ENCODE peak calls at places on chromosome 9, in six cellular contexts. K is CD8-positive, alpha-beta memory T cell; F is Peyer's patch; M is sigmoid colon; O is SJSA1; E is neuronal stem cell. D is an unnamed sample.

GRCh38 chr9:15735083-15735974 is 182.5 kb downstream of the CCDC171 start:
- DNase-seq in K (no peak), F (no peak), M (no peak), O (peak), E (no peak), D (no peak)

GRCh38 chr9:2602704-2603116 is 18.9 kb upstream of the VLDLR start:
- DNase-seq in K (no peak), F (no peak), M (no peak), O (no peak), E (no peak), D (no peak)

GRCh38 chr9:20604561-20604960 is 17.7 kb downstream of the MLLT3 start:
- DNase-seq in K (no peak), F (no peak), M (no peak), O (peak), E (no peak), D (no peak)

GRCh38 chr9:18703086-18703750 is 229.3 kb downstream of the ADAMTSL1 start:
- DNase-seq in K (no peak), F (no peak), M (no peak), O (no peak), E (no peak), D (no peak)

GRCh38 chr9:98263482-98264357 is 8.3 kb upstream of the TBC1D2 start:
- DNase-seq in K (peak), F (peak), M (peak), O (peak), E (peak), D (peak)

GRCh38 chr9:16139781-16140180 is 586.9 kb downstream of the CCDC171 start:
- DNase-seq in K (no peak), F (no peak), M (no peak), O (no peak), E (no peak), D (no peak)

GRCh38 chr9:12640021-12640587 is 53.1 kb upstream of the TYRP1 start:
- DNase-seq in K (no peak), F (no peak), M (no peak), O (peak), E (peak), D (no peak)

GRCh38 chr9:17878810-17879370 is 300.0 kb downstream of the SH3GL2 start:
- DNase-seq in K (no peak), F (no peak), M (no peak), O (no peak), E (no peak), D (no peak)

GRCh38 chr9:89555426-89556375 is 49.1 kb upstream of the GADD45G start:
- DNase-seq in K (no peak), F (no peak), M (no peak), O (no peak), E (no peak), D (no peak)

GRCh38 chr9:92095236-92095635 is 20.0 kb downstream of the SPTLC1 start:
- DNase-seq in K (no peak), F (no peak), M (no peak), O (no peak), E (no peak), D (no peak)

GRCh38 chr9:95736891-95737522 is 138.5 kb upstream of the ERCC6L2 start:
- DNase-seq in K (no peak), F (no peak), M (no peak), O (peak), E (no peak), D (no peak)

GRCh38 chr9:5920860-5921328 is 30.2 kb downstream of the MLANA start:
- DNase-seq in K (no peak), F (no peak), M (no peak), O (no peak), E (no peak), D (no peak)

GRCh38 chr9:108162664-108163063 is 673.1 kb upstream of the KLF4 start:
- DNase-seq in K (no peak), F (no peak), M (no peak), O (peak), E (no peak), D (no peak)

GRCh38 chr9:37178742-37179141 is 58.4 kb downstream of the ZCCHC7 start:
- DNase-seq in K (no peak), F (no peak), M (no peak), O (no peak), E (no peak), D (no peak)

GRCh38 chr9:18893051-18893450 is 140.0 kb downstream of the SAXO1 start:
- DNase-seq in K (no peak), F (no peak), M (no peak), O (no peak), E (no peak), D (no peak)

GRCh38 chr9:126125177-126125576 is 201.5 kb upstream of the MVB12B start:
- DNase-seq in K (no peak), F (no peak), M (no peak), O (no peak), E (no peak), D (no peak)

DNA sequence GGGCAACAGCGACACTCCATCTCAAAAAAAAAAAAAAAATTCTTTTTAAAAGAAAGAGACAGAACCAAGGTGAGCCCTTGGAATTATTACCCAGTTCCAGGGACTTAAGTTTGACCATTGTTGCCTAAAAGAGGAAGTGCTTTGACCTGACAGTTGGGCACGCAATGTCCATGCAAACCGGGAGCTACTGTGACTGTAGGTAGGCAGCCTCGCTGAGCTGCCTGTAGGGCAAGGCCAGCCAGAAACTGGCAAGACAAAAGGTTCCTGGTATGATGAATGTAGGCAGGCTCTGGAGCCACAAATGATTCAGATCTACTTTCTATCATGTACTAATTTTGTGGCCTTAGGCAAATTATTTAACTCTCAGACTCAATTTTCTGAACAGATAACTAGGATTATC is 334.8 kb upstream of the ZNF462 start:
- DNase-seq in K (no peak), F (no peak), M (no peak), O (no peak), E (no peak), D (no peak)
- H3K4me3 ChIP-seq in K (no peak), F (no peak), M (no peak), O (no peak), E (no peak), D (no peak)

DNA sequence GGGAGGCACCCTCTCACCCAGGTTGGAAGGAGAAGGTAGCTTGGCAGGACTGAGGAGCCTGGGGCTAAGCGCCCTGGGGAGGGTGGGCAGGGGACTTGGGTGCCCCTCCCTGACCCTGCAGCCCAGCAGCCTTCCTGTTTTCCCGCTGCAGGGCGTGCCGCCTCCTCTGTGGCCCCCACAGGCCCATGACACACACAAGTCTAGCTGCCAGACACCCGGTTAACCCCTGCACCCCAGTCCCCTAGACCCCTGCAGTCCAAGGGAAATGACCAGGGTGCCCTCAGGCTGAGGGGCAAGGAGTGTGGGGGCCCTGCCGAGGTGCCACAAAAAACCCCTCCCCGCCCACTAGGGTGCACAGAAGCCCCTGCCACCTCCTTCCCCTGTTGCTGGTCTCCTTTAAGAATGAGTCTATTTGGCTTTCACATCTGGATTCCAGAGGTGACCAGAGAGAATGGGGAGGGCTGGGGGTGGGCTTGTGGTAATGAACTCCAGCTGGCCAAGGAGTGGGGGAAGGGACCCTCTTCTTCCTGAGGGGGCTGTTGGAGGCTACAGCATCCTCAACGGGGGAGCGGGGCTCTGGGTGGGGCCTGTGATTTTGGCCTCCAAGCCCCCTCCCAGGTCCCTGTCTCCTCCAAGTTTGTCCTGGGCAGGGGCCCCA is 32.9 kb downstream of the GOLGA2 start:
- DNase-seq in K (no peak), F (no peak), M (peak), O (no peak), E (no peak), D (no peak)
- H3K27ac ChIP-seq in K (no peak), F (peak), M (peak), O (no peak), E (no peak), D (no peak)

GRCh38 chr9:137198051-137198747 is 2.3 kb downstream of the TPRN start:
- DNase-seq in K (no peak), F (peak), M (no peak), O (no peak), E (no peak), D (peak)
- H3K4me3 ChIP-seq in K (no peak), F (peak), M (no peak), O (no peak), E (no peak), D (peak)

DNA sequence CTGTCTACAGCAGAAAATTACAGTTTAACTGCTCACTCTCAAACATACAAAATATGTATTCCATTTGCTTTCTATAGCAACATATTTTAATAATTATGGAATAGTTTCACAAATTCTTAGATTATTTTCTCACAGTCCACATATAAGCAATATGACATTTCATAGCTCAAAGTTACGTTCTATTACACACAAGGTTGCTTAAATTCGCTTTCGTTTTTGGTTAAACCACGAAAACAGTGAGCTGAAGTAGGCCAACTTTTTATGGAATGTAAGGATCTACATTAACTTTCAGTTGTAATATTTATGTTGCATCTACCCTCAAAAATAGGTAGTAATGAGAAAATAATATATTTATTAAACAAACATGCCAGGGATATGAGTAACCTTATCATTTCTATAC is 966.0 kb upstream of the ACO1 start:
- DNase-seq in K (no peak), F (no peak), M (no peak), O (no peak), E (no peak), D (no peak)
- H3K27ac ChIP-seq in K (no peak), F (no peak), M (no peak), O (no peak), E (no peak), D (no peak)

GRCh38 chr9:130137081-130137869 is 34.9 kb upstream of the NCS1 start:
- DNase-seq in K (no peak), F (no peak), M (no peak), O (no peak), E (no peak), D (no peak)
- H3K4me3 ChIP-seq in K (no peak), F (no peak), M (no peak), O (no peak), E (no peak), D (no peak)

DNA sequence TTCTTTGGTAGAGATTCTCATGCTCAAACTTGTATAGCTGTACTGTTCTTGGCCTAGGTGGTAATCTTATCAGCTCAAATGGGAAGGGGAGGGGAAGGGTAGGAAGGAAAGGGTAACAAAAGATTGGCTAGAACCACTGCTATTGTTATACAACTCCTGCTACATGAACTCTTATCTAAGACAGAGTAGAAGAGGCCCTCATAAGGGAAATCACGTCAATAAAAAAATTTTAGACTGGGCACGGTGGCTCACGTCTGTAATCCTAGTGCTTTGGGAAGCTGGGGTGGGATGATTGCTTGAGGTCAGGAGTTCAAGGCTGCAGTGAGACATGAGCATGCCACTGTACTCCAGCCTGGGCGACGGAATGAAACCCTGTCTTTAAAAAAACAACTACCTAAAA is 15.9 kb downstream of the STOM start:
- DNase-seq in K (no peak), F (no peak), M (no peak), O (no peak), E (no peak), D (no peak)
- H3K27ac ChIP-seq in K (peak), F (peak), M (peak), O (peak), E (no peak), D (peak)

GRCh38 chr9:84849049-84849448 is 179.5 kb downstream of the NTRK2 start:
- DNase-seq in K (no peak), F (no peak), M (no peak), O (no peak), E (no peak), D (no peak)
- H3K4me3 ChIP-seq in K (no peak), F (no peak), M (no peak), O (no peak), E (no peak), D (no peak)

GRCh38 chr9:112047538-112048066 is 127.5 kb downstream of the SUSD1 start:
- DNase-seq in K (no peak), F (no peak), M (no peak), O (no peak), E (no peak), D (no peak)

GRCh38 chr9:112050544-112051475 is 124.3 kb downstream of the SUSD1 start:
- DNase-seq in K (no peak), F (peak), M (peak), O (peak), E (no peak), D (no peak)

GRCh38 chr9:112051812-112052211 is 123.3 kb downstream of the SUSD1 start:
- DNase-seq in K (no peak), F (no peak), M (no peak), O (no peak), E (no peak), D (no peak)

GRCh38 chr9:112048924-112049785 is 125.9 kb downstream of the SUSD1 start:
- DNase-seq in K (no peak), F (peak), M (no peak), O (no peak), E (no peak), D (no peak)

GRCh38 chr9:112049834-112050516 is 125.1 kb downstream of the SUSD1 start:
- DNase-seq in K (no peak), F (no peak), M (no peak), O (no peak), E (no peak), D (no peak)
- H3K27ac ChIP-seq in K (no peak), F (no peak), M (peak), O (peak), E (no peak), D (peak)

DNA sequence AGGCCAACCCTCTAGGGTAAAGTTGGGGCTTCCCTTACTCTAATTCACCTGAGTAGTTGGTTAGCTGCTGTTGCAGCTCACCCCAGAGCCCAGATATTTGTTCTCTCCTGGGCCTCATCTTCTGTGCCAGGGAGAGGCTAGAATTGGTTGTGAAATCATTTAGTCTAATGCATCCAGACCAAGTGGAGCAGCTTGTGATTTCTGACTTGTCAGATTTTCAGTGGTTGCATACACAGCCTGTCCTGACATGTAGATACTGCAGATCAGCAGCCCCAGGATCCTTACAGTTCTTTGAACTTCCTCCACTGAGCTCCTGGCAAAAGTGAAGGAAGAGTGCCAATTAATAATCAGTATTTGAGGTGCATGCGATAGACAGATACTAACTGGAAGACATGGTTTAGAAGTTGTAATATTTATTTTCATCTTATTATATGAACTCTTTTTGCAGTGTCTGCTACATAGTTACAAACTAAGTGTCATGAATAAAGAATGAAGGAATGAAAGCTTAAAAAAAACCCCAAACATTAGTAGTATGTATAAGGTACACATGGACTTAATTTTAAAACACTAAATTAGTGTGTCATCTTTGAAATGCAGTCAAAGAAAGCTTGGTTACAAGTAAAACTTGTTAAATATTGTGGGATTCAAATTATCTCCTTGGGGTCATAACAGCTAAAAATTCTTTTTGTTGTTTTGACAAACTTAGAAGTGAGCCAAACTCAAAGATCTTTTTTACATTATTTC is 128.5 kb downstream of the VPS13A start:
- DNase-seq in K (no peak), F (no peak), M (no peak), O (no peak), E (no peak), D (no peak)
- H3K4me3 ChIP-seq in K (no peak), F (no peak), M (no peak), O (no peak), E (no peak), D (no peak)

D was measured in upper lobe of right lung.